ENCODE peak calls at places on chromosomes 7 and 10, in six cellular contexts. T is GM23248; D is NCI-H1694; E is Calu3; Q is activated T-helper 1 cell treated with anti-CD3 and anti-CD28 coated beads, Interleukin-2, amount 50 U/mL, for 16 hours; O is iPS-NIHi11. A is an unnamed sample.

GRCh38 chr10:99694171-99694570 is 34.9 kb downstream of the ENTPD7 start:
- DNase-seq in O (no peak), T (peak), D (no peak), Q (no peak), E (no peak), A (no peak)

GRCh38 chr7:147711429-147711828 is 879.1 kb upstream of the C7orf33 start:
- DNase-seq in O (no peak), T (no peak), D (no peak), Q (no peak), E (no peak), A (no peak)

GRCh38 chr10:112230325-112230988 is 46.9 kb upstream of the GPAM start:
- DNase-seq in D (no peak), T (peak), Q (no peak), E (no peak), O (no peak), A (no peak)

GRCh38 chr10:28503114-28503513 is 29.8 kb upstream of the WAC start:
- DNase-seq in T (peak), D (peak), O (peak), E (peak), Q (no peak), A (no peak)

GRCh38 chr7:30327813-30328212 is 43.4 kb downstream of the ZNRF2 start:
- DNase-seq in E (peak), Q (no peak), O (no peak), T (peak), D (no peak), A (no peak)

GRCh38 chr10:88152720-88153119 is 289.3 kb downstream of the PTEN start:
- DNase-seq in T (peak), O (no peak), D (no peak), Q (no peak), E (peak), A (peak)

GRCh38 chr10:132582795-132583194 is 45.2 kb downstream of the INPP5A start:
- DNase-seq in O (no peak), D (no peak), E (no peak), Q (no peak), T (no peak), A (no peak)

GRCh38 chr10:5711637-5712036 is 27.0 kb downstream of the TASOR2 start:
- DNase-seq in E (no peak), Q (no peak), T (no peak), O (no peak), D (no peak), A (no peak)

GRCh38 chr7:42226354-42226941 is 10.6 kb downstream of the GLI3 start:
- DNase-seq in Q (no peak), E (no peak), D (no peak), O (no peak), T (no peak), A (no peak)

GRCh38 chr7:151409555-151410404 is at the start of gene WDR86:
- DNase-seq in O (peak), E (no peak), D (peak), T (no peak), Q (no peak), A (no peak)

GRCh38 chr10:75565286-75566251 is 134.1 kb downstream of the LRMDA start:
- DNase-seq in E (no peak), O (no peak), Q (no peak), T (no peak), D (no peak), A (peak)

GRCh38 chr10:93062499-93063216 is 2.1 kb downstream of the CYP26C1 start:
- DNase-seq in E (no peak), D (no peak), Q (no peak), T (peak), O (peak), A (no peak)

GRCh38 chr7:45663167-45663921 is 89.2 kb downstream of the ADCY1 start:
- DNase-seq in O (peak), D (no peak), E (peak), T (peak), Q (no peak), A (peak)

GRCh38 chr7:157002819-157003421 is 7.5 kb downstream of the MNX1 start:
- DNase-seq in T (no peak), D (no peak), O (peak), E (no peak), Q (no peak), A (no peak)

GRCh38 chr10:112244197-112244596 is 39.0 kb upstream of the TECTB start:
- DNase-seq in D (no peak), O (no peak), E (no peak), T (peak), Q (no peak), A (no peak)

GRCh38 chr10:59456199-59456598 is 93.8 kb upstream of the FAM13C start:
- DNase-seq in Q (no peak), D (no peak), E (no peak), O (no peak), T (no peak), A (no peak)

GRCh38 chr7:348962-349755 is 59.2 kb downstream of the FOXL3 start:
- DNase-seq in D (no peak), O (no peak), Q (no peak), E (no peak), T (no peak), A (no peak)

GRCh38 chr10:48548531-48549135 is 56.2 kb downstream of the ARHGAP22 start:
- DNase-seq in E (no peak), O (no peak), D (no peak), T (no peak), Q (no peak), A (no peak)

GRCh38 chr10:77179015-77179695 is 458.5 kb downstream of the KCNMA1 start:
- DNase-seq in O (peak), E (no peak), D (no peak), Q (no peak), T (peak), A (peak)

GRCh38 chr10:21021231-21021630 is 124.1 kb upstream of the NEBL start:
- DNase-seq in T (no peak), E (no peak), Q (no peak), O (no peak), D (no peak), A (no peak)

GRCh38 chr10:75029874-75030273 is 81.6 kb upstream of the SAMD8 start:
- DNase-seq in E (no peak), Q (no peak), T (no peak), D (peak), O (no peak), A (no peak)

GRCh38 chr10:121543545-121543944 is 54.7 kb downstream of the FGFR2 start:
- DNase-seq in E (no peak), O (no peak), Q (no peak), D (no peak), T (no peak), A (no peak)

GRCh38 chr10:94546058-94546595 is 539 bp downstream of the HELLS start:
- DNase-seq in Q (no peak), T (peak), O (peak), D (no peak), E (no peak), A (no peak)

GRCh38 chr7:121748546-121748945 is 124.4 kb upstream of the PTPRZ1 start:
- DNase-seq in T (no peak), D (no peak), E (no peak), O (no peak), Q (no peak), A (no peak)

GRCh38 chr10:86411281-86411841 is 44.8 kb upstream of the GRID1 start:
- DNase-seq in Q (no peak), T (peak), E (no peak), O (no peak), D (no peak), A (no peak)

GRCh38 chr7:155230169-155230593 is 67.5 kb upstream of the INSIG1 start:
- DNase-seq in Q (no peak), T (peak), O (peak), E (peak), D (no peak), A (peak)

GRCh38 chr7:155713382-155713781 is 68.9 kb downstream of the RBM33 start:
- DNase-seq in O (peak), Q (no peak), E (peak), D (no peak), T (no peak), A (no peak)

GRCh38 chr10:79097021-79097695 is 28.4 kb downstream of the ZMIZ1 start:
- DNase-seq in T (peak), E (no peak), Q (no peak), D (no peak), O (no peak), A (no peak)